ENCODE peak calls at places on chromosomes 6 and 20, in four cellular contexts. One of them, this sample, is unnamed.

GRCh38 chr6:25627001-25627400 is 25.0 kb upstream of the SCGN start:
- DNase-seq in bronchial epithelial cell: peak
- DNase-seq in GM12865: no peak
- DNase-seq in T-helper 2 cell: no peak
- DNase-seq in this sample: no peak

GRCh38 chr20:48668451-48668946 is 159.3 kb downstream of the PREX1 start:
- DNase-seq in bronchial epithelial cell: no peak
- DNase-seq in GM12865: no peak
- DNase-seq in T-helper 2 cell: no peak
- DNase-seq in this sample: peak

GRCh38 chr6:48775157-48775556 is 664.2 kb upstream of the PTCHD4 start:
- DNase-seq in bronchial epithelial cell: no peak
- DNase-seq in GM12865: no peak
- DNase-seq in T-helper 2 cell: no peak
- DNase-seq in this sample: no peak

GRCh38 chr6:145147559-145147958 is 587.8 kb downstream of the EPM2A start:
- DNase-seq in bronchial epithelial cell: peak
- DNase-seq in GM12865: no peak
- DNase-seq in T-helper 2 cell: no peak
- DNase-seq in this sample: no peak

GRCh38 chr20:54197621-54198604 is 10.0 kb upstream of the PFDN4 start:
- DNase-seq in bronchial epithelial cell: peak
- DNase-seq in GM12865: peak
- DNase-seq in T-helper 2 cell: no peak
- DNase-seq in this sample: no peak

GRCh38 chr6:156613996-156614395 is 163.2 kb upstream of the ARID1B start:
- DNase-seq in bronchial epithelial cell: no peak
- DNase-seq in GM12865: no peak
- DNase-seq in T-helper 2 cell: no peak
- DNase-seq in this sample: no peak

GRCh38 chr6:136669299-136669699 is 119.1 kb upstream of the MAP7 start:
- DNase-seq in bronchial epithelial cell: peak
- DNase-seq in GM12865: no peak
- DNase-seq in T-helper 2 cell: no peak
- DNase-seq in this sample: no peak

GRCh38 chr20:32971703-32972161 is 32.5 kb downstream of the SUN5 start:
- DNase-seq in bronchial epithelial cell: no peak
- DNase-seq in GM12865: peak
- DNase-seq in T-helper 2 cell: no peak
- DNase-seq in this sample: no peak

GRCh38 chr20:63373996-63374395 is 12.8 kb upstream of the CHRNA4 start:
- DNase-seq in bronchial epithelial cell: no peak
- DNase-seq in GM12865: no peak
- DNase-seq in T-helper 2 cell: no peak
- DNase-seq in this sample: no peak

GRCh38 chr6:149223934-149224333 is 93.6 kb upstream of the TAB2 start:
- DNase-seq in bronchial epithelial cell: no peak
- DNase-seq in GM12865: no peak
- DNase-seq in T-helper 2 cell: no peak
- DNase-seq in this sample: no peak

GRCh38 chr6:120384671-120385070 is 949.6 kb downstream of the TBC1D32 start:
- DNase-seq in bronchial epithelial cell: peak
- DNase-seq in GM12865: no peak
- DNase-seq in T-helper 2 cell: no peak
- DNase-seq in this sample: no peak